ENCODE peak calls at places on chromosomes 5 and 9, in four cellular contexts. One of them, this sample, is unnamed.

GRCh38 chr5:141557681-141558136 is 61.1 kb downstream of the DIAPH1 start:
- DNase-seq in HepG2: peak
- DNase-seq in K562: peak
- DNase-seq in GM12878: peak
- DNase-seq in this sample: peak

GRCh38 chr5:95731571-95732554 is 727 bp downstream of the RHOBTB3 start:
- DNase-seq in HepG2: peak
- DNase-seq in GM12878: no peak
- DNase-seq in K562: no peak
- DNase-seq in this sample: peak

GRCh38 chr5:144142030-144142825 is 28.2 kb downstream of the YIPF5 start:
- DNase-seq in HepG2: peak
- DNase-seq in GM12878: peak
- DNase-seq in K562: no peak
- DNase-seq in this sample: peak

GRCh38 chr9:109972026-109973005 is 192.3 kb downstream of the PALM2AKAP2 start:
- DNase-seq in K562: peak
- DNase-seq in GM12878: peak
- DNase-seq in HepG2: no peak
- DNase-seq in this sample: no peak

GRCh38 chr9:134575103-134575816 is 66.3 kb upstream of the COL5A1 start:
- DNase-seq in K562: no peak
- DNase-seq in GM12878: no peak
- DNase-seq in HepG2: no peak
- DNase-seq in this sample: no peak

GRCh38 chr9:89576404-89576824 is 28.4 kb upstream of the GADD45G start:
- DNase-seq in K562: no peak
- DNase-seq in GM12878: no peak
- DNase-seq in HepG2: peak
- DNase-seq in this sample: no peak

GRCh38 chr5:53381-54174 is 38.4 kb upstream of the PLEKHG4B start:
- DNase-seq in HepG2: no peak
- DNase-seq in GM12878: no peak
- DNase-seq in K562: peak
- DNase-seq in this sample: peak

GRCh38 chr9:6079386-6079785 is 64.0 kb upstream of the RANBP6 start:
- DNase-seq in HepG2: no peak
- DNase-seq in K562: no peak
- DNase-seq in GM12878: no peak
- DNase-seq in this sample: no peak

GRCh38 chr5:107671742-107672211 is 1.0 kb upstream of the EFNA5 start:
- DNase-seq in GM12878: no peak
- DNase-seq in K562: no peak
- DNase-seq in HepG2: no peak
- DNase-seq in this sample: peak

GRCh38 chr5:64210866-64211265 is 45.2 kb downstream of the RNF180 start:
- DNase-seq in GM12878: no peak
- DNase-seq in K562: no peak
- DNase-seq in HepG2: no peak
- DNase-seq in this sample: no peak

GRCh38 chr9:128149001-128149701 is at the start of gene LCN2:
- DNase-seq in K562: peak
- DNase-seq in HepG2: no peak
- DNase-seq in GM12878: no peak
- DNase-seq in this sample: no peak

GRCh38 chr5:155616779-155617392 is 603.3 kb downstream of the KIF4B start:
- DNase-seq in HepG2: peak
- DNase-seq in GM12878: no peak
- DNase-seq in K562: peak
- DNase-seq in this sample: peak

GRCh38 chr9:107749787-107750444 is 260.3 kb upstream of the KLF4 start:
- DNase-seq in HepG2: peak
- DNase-seq in K562: peak
- DNase-seq in GM12878: no peak
- DNase-seq in this sample: peak

GRCh38 chr5:122053181-122054109 is 24.6 kb downstream of the LOX start:
- DNase-seq in GM12878: no peak
- DNase-seq in HepG2: no peak
- DNase-seq in K562: no peak
- DNase-seq in this sample: no peak

GRCh38 chr5:83891261-83891660 is 170.6 kb upstream of the HAPLN1 start:
- DNase-seq in HepG2: no peak
- DNase-seq in GM12878: no peak
- DNase-seq in K562: no peak
- DNase-seq in this sample: no peak

GRCh38 chr9:126617740-126618133 is 4.0 kb downstream of the LMX1B start:
- DNase-seq in HepG2: no peak
- DNase-seq in K562: peak
- DNase-seq in GM12878: no peak
- DNase-seq in this sample: no peak

GRCh38 chr5:77957931-77958476 is 181.9 kb upstream of the TBCA start:
- DNase-seq in GM12878: no peak
- DNase-seq in K562: no peak
- DNase-seq in HepG2: no peak
- DNase-seq in this sample: peak

GRCh38 chr5:56725709-56726108 is 89.6 kb upstream of the MAP3K1 start:
- DNase-seq in GM12878: no peak
- DNase-seq in HepG2: no peak
- DNase-seq in K562: no peak
- DNase-seq in this sample: no peak

GRCh38 chr9:126451316-126451885 is 124.8 kb downstream of the MVB12B start:
- DNase-seq in K562: no peak
- DNase-seq in GM12878: no peak
- DNase-seq in HepG2: no peak
- DNase-seq in this sample: no peak

GRCh38 chr5:169567079-169567478 is 16.5 kb upstream of the SPDL1 start:
- DNase-seq in GM12878: no peak
- DNase-seq in HepG2: no peak
- DNase-seq in K562: no peak
- DNase-seq in this sample: no peak

GRCh38 chr9:135186248-135187164 is 99.0 kb downstream of the OLFM1 start:
- DNase-seq in HepG2: no peak
- DNase-seq in K562: no peak
- DNase-seq in GM12878: no peak
- DNase-seq in this sample: no peak

GRCh38 chr5:15547440-15547839 is 47.5 kb downstream of the FBXL7 start:
- DNase-seq in HepG2: no peak
- DNase-seq in GM12878: no peak
- DNase-seq in K562: no peak
- DNase-seq in this sample: no peak

GRCh38 chr9:89544280-89544664 is 46.4 kb upstream of the SEMA4D start:
- DNase-seq in K562: no peak
- DNase-seq in GM12878: no peak
- DNase-seq in HepG2: no peak
- DNase-seq in this sample: no peak

GRCh38 chr5:109604758-109605157 is 85.0 kb upstream of the MAN2A1 start:
- DNase-seq in K562: no peak
- DNase-seq in HepG2: no peak
- DNase-seq in GM12878: no peak
- DNase-seq in this sample: no peak

GRCh38 chr9:90107021-90107771 is 502.4 kb downstream of the GADD45G start:
- DNase-seq in HepG2: no peak
- DNase-seq in GM12878: no peak
- DNase-seq in K562: no peak
- DNase-seq in this sample: no peak

GRCh38 chr9:7147136-7148090 is 389.6 kb downstream of the KDM4C start:
- DNase-seq in HepG2: no peak
- DNase-seq in GM12878: no peak
- DNase-seq in K562: no peak
- DNase-seq in this sample: no peak

GRCh38 chr9:133666845-133667244 is 30.7 kb downstream of the DBH start:
- DNase-seq in K562: no peak
- DNase-seq in HepG2: no peak
- DNase-seq in GM12878: no peak
- DNase-seq in this sample: no peak

GRCh38 chr9:136085815-136086212 is 9.3 kb downstream of the NACC2 start:
- DNase-seq in GM12878: no peak
- DNase-seq in K562: no peak
- DNase-seq in HepG2: no peak
- DNase-seq in this sample: no peak

GRCh38 chr9:84121991-84122523 is 141.5 kb downstream of the RMI1 start:
- DNase-seq in K562: no peak
- DNase-seq in HepG2: no peak
- DNase-seq in GM12878: no peak
- DNase-seq in this sample: no peak

GRCh38 chr9:107389617-107390071 is 99.9 kb downstream of the KLF4 start:
- DNase-seq in HepG2: peak
- DNase-seq in K562: no peak
- DNase-seq in GM12878: no peak
- DNase-seq in this sample: no peak

GRCh38 chr5:119250946-119251901 is 104.6 kb upstream of the TNFAIP8 start:
- DNase-seq in K562: no peak
- DNase-seq in GM12878: no peak
- DNase-seq in HepG2: no peak
- DNase-seq in this sample: no peak

GRCh38 chr9:38026021-38026809 is 42.8 kb downstream of the SHB start:
- DNase-seq in HepG2: peak
- DNase-seq in K562: peak
- DNase-seq in GM12878: no peak
- DNase-seq in this sample: peak

GRCh38 chr9:128946945-128947422 is 419 bp downstream of the DOLK start:
- DNase-seq in K562: no peak
- DNase-seq in GM12878: no peak
- DNase-seq in HepG2: no peak
- DNase-seq in this sample: peak

GRCh38 chr5:1487079-1487764 is 36.5 kb downstream of the LPCAT1 start:
- DNase-seq in K562: no peak
- DNase-seq in GM12878: no peak
- DNase-seq in HepG2: no peak
- DNase-seq in this sample: no peak

GRCh38 chr5:1484416-1485319 is 39.1 kb downstream of the LPCAT1 start:
- DNase-seq in K562: no peak
- DNase-seq in GM12878: peak
- DNase-seq in HepG2: no peak
- DNase-seq in this sample: no peak

GRCh38 chr5:1486271-1486670 is 37.5 kb downstream of the LPCAT1 start:
- DNase-seq in K562: no peak
- DNase-seq in GM12878: no peak
- DNase-seq in HepG2: no peak
- DNase-seq in this sample: no peak

GRCh38 chr5:1483856-1484255 is 38.6 kb upstream of the SLC6A3 start:
- DNase-seq in HepG2: no peak
- DNase-seq in GM12878: no peak
- DNase-seq in K562: no peak
- DNase-seq in this sample: no peak

GRCh38 chr5:1485320-1486118 is 38.2 kb downstream of the LPCAT1 start:
- DNase-seq in GM12878: no peak
- DNase-seq in K562: no peak
- DNase-seq in HepG2: no peak
- DNase-seq in this sample: no peak
- TF ChIP-seq TARDBP in GM12878: no peak
- TF ChIP-seq TARDBP in K562: no peak
- TF ChIP-seq TARDBP in HepG2: no peak
- TF ChIP-seq TARDBP in this sample: no peak

GRCh38 chr5:88942967-88943291 is 59.9 kb upstream of the MEF2C start:
- DNase-seq in HepG2: no peak
- DNase-seq in GM12878: no peak
- DNase-seq in K562: no peak
- DNase-seq in this sample: no peak
- TF ChIP-seq BHLHE40 in HepG2: no peak
- TF ChIP-seq BHLHE40 in GM12878: no peak
- TF ChIP-seq BHLHE40 in K562: no peak
- TF ChIP-seq BHLHE40 in this sample: no peak

GRCh38 chr5:149126898-149127297 is 14.4 kb upstream of the ABLIM3 start:
- DNase-seq in GM12878: no peak
- DNase-seq in HepG2: no peak
- DNase-seq in K562: no peak
- DNase-seq in this sample: no peak

GRCh38 chr5:149129181-149129580 is 12.1 kb upstream of the ABLIM3 start:
- DNase-seq in K562: no peak
- DNase-seq in HepG2: no peak
- DNase-seq in GM12878: no peak
- DNase-seq in this sample: no peak

GRCh38 chr5:149127394-149127955 is 13.8 kb upstream of the ABLIM3 start:
- DNase-seq in HepG2: no peak
- DNase-seq in GM12878: no peak
- DNase-seq in K562: no peak
- DNase-seq in this sample: no peak

GRCh38 chr5:149130121-149130931 is 11.0 kb upstream of the ABLIM3 start:
- DNase-seq in GM12878: no peak
- DNase-seq in HepG2: no peak
- DNase-seq in K562: no peak
- DNase-seq in this sample: no peak

DNA sequence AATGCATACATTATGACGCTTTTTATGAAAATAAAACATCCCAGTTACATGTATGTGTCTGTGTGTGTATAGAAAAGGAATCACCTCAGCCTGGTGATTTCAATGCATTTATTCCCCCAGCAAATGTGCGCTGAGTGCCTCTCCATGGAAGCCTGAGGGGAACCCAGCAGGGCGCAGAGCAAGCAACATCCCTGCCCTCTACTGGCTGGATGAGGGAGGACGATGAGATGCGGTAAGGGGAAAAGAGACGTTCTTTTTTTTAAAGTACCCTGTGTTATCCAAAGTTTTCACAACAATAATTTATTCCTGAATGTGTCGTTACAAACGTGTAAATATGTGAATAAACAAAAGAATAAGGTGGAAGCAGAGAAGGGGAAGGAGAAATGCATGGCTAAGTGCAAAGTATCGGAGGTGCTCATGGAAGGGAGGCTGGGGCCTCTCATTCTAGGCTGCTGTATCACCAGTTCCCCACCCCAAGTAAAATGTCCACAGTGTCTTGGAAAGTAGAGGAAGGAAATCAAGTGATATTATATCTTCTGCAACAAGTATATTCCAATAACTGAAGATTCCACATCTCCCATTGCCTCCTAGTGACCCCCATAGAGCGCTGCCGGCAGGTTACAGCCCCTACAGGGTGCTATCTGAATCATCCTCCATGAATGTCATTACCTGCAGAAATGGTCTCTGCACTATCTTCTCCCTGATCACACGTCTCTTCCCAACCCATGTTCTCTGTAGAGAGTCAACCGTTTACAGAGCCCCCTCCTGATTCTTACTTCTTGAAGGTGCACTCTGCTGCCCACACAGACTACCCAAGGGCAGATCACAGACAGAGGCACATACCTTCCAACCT is 13.0 kb upstream of the ABLIM3 start:
- DNase-seq in K562: peak
- DNase-seq in HepG2: no peak
- DNase-seq in GM12878: no peak
- DNase-seq in this sample: peak
- TF ChIP-seq FOXM1 in K562: no peak
- TF ChIP-seq FOXM1 in HepG2: no peak
- TF ChIP-seq FOXM1 in GM12878: no peak
- TF ChIP-seq FOXM1 in this sample: no peak

DNA sequence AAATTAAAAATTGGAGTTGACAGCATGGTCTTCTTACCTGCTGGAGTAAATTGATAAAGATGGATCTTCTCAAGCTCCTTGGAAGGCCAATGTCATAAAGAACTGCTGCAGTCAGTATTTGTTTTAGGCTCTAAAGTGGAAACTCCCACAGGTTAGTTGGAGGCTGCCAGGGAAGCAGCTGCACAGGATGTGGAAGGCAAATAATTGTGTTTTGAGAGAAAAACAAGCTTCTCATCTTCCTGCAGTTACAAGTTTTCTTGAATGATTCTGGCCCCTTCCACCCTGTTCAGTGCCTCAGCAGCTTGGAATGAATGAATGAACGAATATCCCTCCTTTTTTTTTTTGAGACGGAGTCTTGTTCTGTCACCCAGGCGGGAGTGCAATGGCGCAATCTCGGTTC is 13.9 kb downstream of the MROH2B start:
- DNase-seq in HepG2: no peak
- DNase-seq in GM12878: no peak
- DNase-seq in K562: no peak
- DNase-seq in this sample: no peak
- TF ChIP-seq TARDBP in HepG2: no peak
- TF ChIP-seq TARDBP in GM12878: no peak
- TF ChIP-seq TARDBP in K562: no peak
- TF ChIP-seq TARDBP in this sample: no peak